ENCODE peak calls at places on chromosomes 11 and 22, in five cellular contexts. G, H, Z, A and V are unnamed samples.

GRCh38 chr11:121575250-121575962 is 122.6 kb upstream of the SORL1-AS1 start:
- DNase-seq in Z (peak; percentile 8), H (peak; percentile 51), A (peak; percentile 71), G (no peak), V (peak; percentile 38)

GRCh38 chr11:62958547-62959071 is 26.2 kb downstream of the SLC22A6 start:
- DNase-seq in H (no peak), Z (peak; percentile 30), G (peak; percentile 27), A (peak; percentile 56), V (peak; percentile 69)

GRCh38 chr11:69938206-69938605 is 119.0 kb upstream of the FGF3 start:
- DNase-seq in Z (no peak), H (no peak), A (no peak), G (no peak), V (no peak)

GRCh38 chr11:118889796-118890195 is 6.1 kb downstream of the CXCR5 start:
- DNase-seq in A (peak; percentile 48), G (no peak), Z (peak; percentile 94), H (peak; percentile 79), V (peak; percentile 86)

GRCh38 chr11:21635359-21635758 is 557.5 kb upstream of the ANO5 start:
- DNase-seq in A (no peak), G (no peak), H (no peak), Z (no peak), V (no peak)

GRCh38 chr11:58574851-58575250 is 805 bp downstream of the LPXN start:
- DNase-seq in G (no peak), Z (peak; percentile 88), H (peak; percentile 76), A (no peak), V (peak; percentile 11)

GRCh38 chr11:27898166-27898565 is 197.9 kb upstream of the BDNF start:
- DNase-seq in H (no peak), G (no peak), Z (peak; percentile 14), A (no peak), V (no peak)

GRCh38 chr11:61488651-61489291 is 19.8 kb upstream of the LRRC10B start:
- DNase-seq in Z (peak; percentile 38), H (peak; percentile 23), G (no peak), A (peak; percentile 54), V (no peak)

GRCh38 chr22:19455033-19455432 is 7.5 kb upstream of the C22orf39 start:
- DNase-seq in G (no peak), H (no peak), Z (no peak), A (no peak), V (no peak)

GRCh38 chr11:35031869-35032268 is 107.1 kb upstream of the CD44 start:
- DNase-seq in A (no peak), Z (peak; percentile 79), G (no peak), H (no peak), V (peak; percentile 67)

GRCh38 chr11:44303401-44303938 is 6.5 kb downstream of the ALX4 start:
- DNase-seq in Z (no peak), A (no peak), G (no peak), H (no peak), V (no peak)

GRCh38 chr22:46749682-46750529 is 11.9 kb upstream of the CERK start:
- DNase-seq in H (no peak), G (no peak), Z (peak; percentile 58), A (no peak), V (no peak)

GRCh38 chr11:83971063-83971462 is 684.9 kb upstream of the CCDC90B start:
- DNase-seq in G (no peak), H (peak; percentile 63), Z (peak; percentile 27), A (no peak), V (no peak)

GRCh38 chr11:73578786-73579185 is 19.1 kb downstream of the FAM168A start:
- DNase-seq in G (no peak), Z (no peak), A (no peak), H (peak; percentile 20), V (no peak)

DNA sequence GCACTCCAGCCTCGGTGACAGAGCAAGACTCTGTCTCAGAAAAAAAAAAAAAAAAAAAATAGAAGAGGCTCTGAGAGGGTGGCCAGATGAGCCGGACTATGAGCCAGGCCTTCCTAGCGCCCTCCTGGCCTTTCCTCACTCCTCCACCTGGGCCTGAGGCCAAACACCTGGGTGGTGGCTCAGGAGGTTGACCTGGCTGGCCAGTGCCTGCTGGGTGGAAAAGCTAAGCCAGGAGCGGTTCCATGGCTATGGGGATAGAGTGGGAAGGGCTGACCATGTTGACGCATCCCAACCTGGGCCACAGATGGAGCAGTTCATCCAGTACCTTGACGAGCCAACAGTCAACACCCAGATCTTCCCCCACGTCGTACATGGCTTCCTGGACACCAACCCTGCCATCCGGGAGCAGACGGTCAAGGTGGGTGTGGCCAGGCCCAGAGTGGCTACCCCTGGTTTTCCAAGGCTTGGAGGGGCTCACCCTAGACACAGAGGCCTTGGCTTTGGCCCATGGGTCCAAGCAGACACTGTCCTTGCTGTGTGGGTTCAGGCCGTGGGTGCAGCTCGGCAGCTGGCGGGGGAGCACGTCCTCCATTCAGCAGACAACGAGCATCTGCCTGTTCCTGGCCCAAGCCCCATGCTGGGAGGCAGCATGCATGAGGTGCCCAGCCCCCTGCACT is 7.6 kb downstream of the SCYL1 start:
- DNase-seq in G (no peak), H (no peak), Z (no peak), A (no peak), V (no peak)
- H3K36me3 ChIP-seq in G (peaks cover 7% of the 10 kb centered on the region), H (peaks cover 53% of the 10 kb centered on the region), Z (peaks cover 35% of the 10 kb centered on the region), A (peaks cover 84% of the 10 kb centered on the region), V (peaks cover 58% of the 10 kb centered on the region)

GRCh38 chr11:30412509-30412908 is 89.6 kb downstream of the ARL14EP start:
- DNase-seq in G (no peak), Z (no peak), H (no peak), A (no peak), V (no peak)

GRCh38 chr11:30411383-30411782 is 88.5 kb downstream of the ARL14EP start:
- DNase-seq in H (no peak), G (no peak), A (no peak), Z (no peak), V (no peak)

GRCh38 chr11:30406978-30407762 is 84.3 kb downstream of the ARL14EP start:
- DNase-seq in H (no peak), Z (no peak), G (no peak), A (no peak), V (no peak)
- H3K27me3 ChIP-seq in H (no peaks in the 10 kb centered on the region), Z (no peaks in the 10 kb centered on the region), G (no peaks in the 10 kb centered on the region), A (no peaks in the 10 kb centered on the region), V (no peaks in the 10 kb centered on the region)

DNA sequence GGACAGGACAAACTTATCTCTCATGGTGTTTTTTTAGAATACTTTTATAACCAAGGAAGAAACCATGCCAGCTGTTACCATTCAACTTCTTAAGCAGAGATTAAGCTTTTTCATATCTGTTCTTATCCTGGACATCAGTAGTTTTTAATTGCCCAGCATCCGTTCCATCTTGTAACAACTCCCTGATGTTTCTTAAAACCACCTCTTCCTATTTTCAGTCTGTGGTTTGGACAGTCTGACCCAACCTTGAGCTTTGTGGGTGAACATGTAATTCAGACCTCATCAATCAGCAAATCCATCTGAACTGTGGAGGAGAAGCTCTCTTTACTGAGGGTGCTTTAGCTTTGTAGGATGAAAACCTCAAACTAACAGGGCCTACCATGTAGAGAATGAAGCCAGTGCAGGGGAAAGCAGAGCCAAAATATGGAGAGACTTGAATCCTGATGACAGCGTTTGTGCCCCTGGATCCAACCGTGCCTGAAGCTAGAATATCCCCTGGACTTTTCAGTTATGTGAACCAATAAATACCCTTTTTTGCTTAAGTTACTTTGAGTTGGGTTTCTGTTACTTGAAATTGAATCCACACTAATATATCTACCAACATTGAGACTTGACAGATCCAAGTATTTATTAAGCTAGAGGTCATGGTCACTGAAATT is 9.4 kb downstream of the TUG1 start:
- DNase-seq in G (no peak), H (peak; percentile 51), A (no peak), Z (no peak), V (no peak)
- H3K9me3 ChIP-seq in G (no peaks in the 10 kb centered on the region), H (no peaks in the 10 kb centered on the region), A (no peaks in the 10 kb centered on the region), Z (no peaks in the 10 kb centered on the region), V (peaks cover 25% of the 10 kb centered on the region)

GRCh38 chr22:21800552-21801303 is 65.1 kb upstream of the YPEL1 start:
- DNase-seq in H (no peak), G (no peak), A (no peak), Z (no peak), V (no peak)

GRCh38 chr22:21803859-21804258 is 63.6 kb downstream of the MAPK1 start:
- DNase-seq in G (no peak), A (no peak), Z (no peak), H (no peak), V (no peak)

GRCh38 chr22:21802673-21803072 is 64.8 kb downstream of the MAPK1 start:
- DNase-seq in Z (no peak), H (no peak), G (no peak), A (no peak), V (no peak)

GRCh38 chr22:21797444-21798221 is 62.0 kb upstream of the YPEL1 start:
- DNase-seq in Z (no peak), A (no peak), G (no peak), H (peak; percentile 74), V (no peak)

GRCh38 chr22:21802056-21802455 is 65.4 kb downstream of the MAPK1 start:
- DNase-seq in H (peak; percentile 33), A (no peak), G (no peak), Z (peak; percentile 27), V (no peak)
- H3K36me3 ChIP-seq in H (peaks cover 1% of the 10 kb centered on the region), A (peaks cover 85% of the 10 kb centered on the region), G (peaks cover 53% of the 10 kb centered on the region), Z (peaks cover 70% of the 10 kb centered on the region), V (peaks cover 74% of the 10 kb centered on the region)

GRCh38 chr11:13007182-13007581 is 1.9 kb upstream of the RASSF10 start:
- DNase-seq in A (no peak), Z (no peak), G (no peak), H (no peak), V (no peak)
- H3K27me3 ChIP-seq in A (no peaks in the 10 kb centered on the region), Z (peaks cover 73% of the 10 kb centered on the region), G (no peaks in the 10 kb centered on the region), H (peaks cover 51% of the 10 kb centered on the region), V (peaks cover 45% of the 10 kb centered on the region)

GRCh38 chr11:79088967-79089366 is 351.9 kb downstream of the TENM4 start:
- DNase-seq in Z (no peak), H (no peak), A (no peak), G (no peak), V (no peak)
- H3K9me3 ChIP-seq in Z (no peaks in the 10 kb centered on the region), H (no peaks in the 10 kb centered on the region), A (no peaks in the 10 kb centered on the region), G (no peaks in the 10 kb centered on the region), V (no peaks in the 10 kb centered on the region)

DNA sequence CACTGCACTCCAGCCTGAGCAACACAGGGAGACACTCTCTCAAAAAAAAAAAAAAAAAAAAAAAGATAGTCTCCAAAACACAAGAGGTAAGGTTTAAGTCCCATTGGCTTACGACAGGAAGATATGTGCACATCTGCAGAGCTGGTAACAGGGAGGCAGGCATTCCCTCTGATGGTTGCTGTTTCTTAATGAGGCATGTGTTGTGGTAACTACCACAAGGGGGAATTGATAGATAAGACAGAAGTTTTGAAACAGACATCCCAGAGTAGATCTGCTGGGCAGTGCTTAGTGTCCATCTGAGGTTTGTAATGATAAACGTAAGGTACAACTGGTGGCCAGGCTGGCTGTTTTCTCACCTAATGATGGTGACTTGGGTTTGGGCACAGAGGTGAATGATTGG is 4.7 kb downstream of the EIF1AD start:
- DNase-seq in H (no peak), G (no peak), Z (no peak), A (no peak), V (no peak)
- H3K36me3 ChIP-seq in H (peaks cover 9% of the 10 kb centered on the region), G (peaks cover 32% of the 10 kb centered on the region), Z (peaks cover 16% of the 10 kb centered on the region), A (peaks cover 37% of the 10 kb centered on the region), V (peaks cover 43% of the 10 kb centered on the region)